ENCODE peak calls at places on chromosomes 6 and 20, in eight cellular contexts. B is Peyer's patch, A is heart right ventricle, V is GM12864, N is AG09309, W is GM23338, Q is kidney epithelial cell, Y is AG04450. D is an unnamed sample.

GRCh38 chr6:11364971-11365397 is 132.5 kb upstream of the NEDD9 start:
- DNase-seq in B (no peak), A (no peak), V (no peak), N (no peak), W (no peak), Q (no peak), Y (no peak), D (no peak)

GRCh38 chr6:140040391-140040790 is 665.9 kb upstream of the CITED2 start:
- DNase-seq in B (no peak), A (no peak), V (no peak), N (no peak), W (no peak), Q (no peak), Y (no peak), D (no peak)

GRCh38 chr6:35663447-35664235 is 25.1 kb downstream of the FKBP5 start:
- DNase-seq in B (no peak), A (no peak), V (no peak), N (no peak), W (peak), Q (no peak), Y (peak), D (peak)

GRCh38 chr6:157898169-157898568 is 75.1 kb downstream of the SNX9 start:
- DNase-seq in B (no peak), A (no peak), V (no peak), N (no peak), W (no peak), Q (no peak), Y (no peak), D (no peak)

GRCh38 chr6:12992770-12993169 is 276.2 kb downstream of the PHACTR1 start:
- DNase-seq in B (no peak), A (no peak), V (no peak), N (no peak), W (peak), Q (no peak), Y (no peak), D (no peak)

GRCh38 chr20:59751075-59751711 is 146.9 kb downstream of the PHACTR3 start:
- DNase-seq in B (peak), A (peak), V (peak), N (no peak), W (peak), Q (no peak), Y (no peak), D (no peak)

GRCh38 chr6:95017922-95018321 is 559.4 kb upstream of the MANEA start:
- DNase-seq in B (no peak), A (no peak), V (no peak), N (no peak), W (peak), Q (no peak), Y (no peak), D (no peak)

GRCh38 chr20:2519115-2519815 is 10.6 kb upstream of the ZNF343 start:
- DNase-seq in B (no peak), A (no peak), V (no peak), N (no peak), W (no peak), Q (no peak), Y (peak), D (no peak)

GRCh38 chr20:40331699-40332098 is 357.3 kb downstream of the MAFB start:
- DNase-seq in B (peak), A (no peak), V (no peak), N (no peak), W (no peak), Q (no peak), Y (no peak), D (no peak)

GRCh38 chr6:159718634-159719033 is 8.7 kb upstream of the WTAP start:
- DNase-seq in B (no peak), A (no peak), V (no peak), N (no peak), W (no peak), Q (no peak), Y (no peak), D (no peak)

GRCh38 chr20:38129248-38129865 is 35.7 kb downstream of the TGM2 start:
- DNase-seq in B (peak), A (no peak), V (no peak), N (no peak), W (no peak), Q (no peak), Y (no peak), D (no peak)

GRCh38 chr6:83546636-83547035 is 34.3 kb downstream of the PRSS35 start:
- DNase-seq in B (no peak), A (no peak), V (no peak), N (no peak), W (no peak), Q (no peak), Y (no peak), D (no peak)

GRCh38 chr6:110756817-110757216 is 58.5 kb downstream of the CDK19 start:
- DNase-seq in B (no peak), A (no peak), V (no peak), N (no peak), W (no peak), Q (no peak), Y (no peak), D (no peak)

GRCh38 chr6:46756469-46757205 is 9.9 kb downstream of the ANKRD66 start:
- DNase-seq in B (no peak), A (no peak), V (no peak), N (no peak), W (peak), Q (no peak), Y (no peak), D (no peak)

GRCh38 chr6:156790711-156791110 is 13.5 kb downstream of the ARID1B start:
- DNase-seq in B (no peak), A (no peak), V (no peak), N (no peak), W (no peak), Q (no peak), Y (no peak), D (no peak)

GRCh38 chr6:74343804-74344203 is 647.8 kb downstream of the CD109 start:
- DNase-seq in B (no peak), A (no peak), V (no peak), N (no peak), W (no peak), Q (no peak), Y (no peak), D (no peak)

GRCh38 chr6:85792278-85792677 is 149.6 kb upstream of the SYNCRIP start:
- DNase-seq in B (no peak), A (no peak), V (no peak), N (no peak), W (no peak), Q (no peak), Y (no peak), D (no peak)

GRCh38 chr6:4614637-4615036 is 161.6 kb upstream of the CDYL start:
- DNase-seq in B (no peak), A (no peak), V (no peak), N (no peak), W (no peak), Q (no peak), Y (no peak), D (no peak)

GRCh38 chr6:28981391-28981832 is 23.7 kb downstream of the ZNF311 start:
- DNase-seq in B (peak), A (peak), V (peak), N (no peak), W (peak), Q (no peak), Y (no peak), D (peak)

GRCh38 chr6:39452746-39453145 is 130.2 kb upstream of the KCNK16 start:
- DNase-seq in B (no peak), A (no peak), V (no peak), N (no peak), W (no peak), Q (no peak), Y (no peak), D (no peak)

GRCh38 chr6:34240329-34241248 is 3.9 kb downstream of the HMGA1 start:
- DNase-seq in B (peak), A (no peak), V (no peak), N (no peak), W (no peak), Q (no peak), Y (no peak), D (no peak)

GRCh38 chr6:28710466-28711191 is 184.9 kb downstream of the GPX5 start:
- DNase-seq in B (no peak), A (no peak), V (no peak), N (no peak), W (peak), Q (no peak), Y (no peak), D (no peak)

GRCh38 chr6:169455470-169455869 is 201.8 kb upstream of the THBS2 start:
- DNase-seq in B (no peak), A (no peak), V (no peak), N (no peak), W (no peak), Q (no peak), Y (no peak), D (no peak)

GRCh38 chr6:167759912-167760311 is 66.8 kb upstream of the AFDN start:
- DNase-seq in B (peak), A (no peak), V (no peak), N (no peak), W (no peak), Q (no peak), Y (no peak), D (no peak)

GRCh38 chr6:133202610-133203343 is 38.4 kb upstream of the EYA4 start:
- DNase-seq in B (no peak), A (no peak), V (no peak), N (no peak), W (no peak), Q (no peak), Y (peak), D (peak)

GRCh38 chr6:109261815-109262214 is 120.5 kb downstream of the CD164 start:
- DNase-seq in B (no peak), A (no peak), V (no peak), N (no peak), W (no peak), Q (no peak), Y (no peak), D (no peak)

GRCh38 chr6:5541751-5542432 is 280.6 kb downstream of the FARS2 start:
- DNase-seq in B (no peak), A (no peak), V (no peak), N (no peak), W (peak), Q (no peak), Y (no peak), D (no peak)

GRCh38 chr6:154931741-154932424 is 63.2 kb upstream of the TIAM2 start:
- DNase-seq in B (no peak), A (no peak), V (no peak), N (no peak), W (peak), Q (no peak), Y (peak), D (no peak)

GRCh38 chr20:38831995-38832620 is 26.6 kb downstream of the PPP1R16B start:
- DNase-seq in B (no peak), A (no peak), V (no peak), N (no peak), W (no peak), Q (no peak), Y (no peak), D (no peak)

GRCh38 chr6:144477396-144477795 is 192.3 kb downstream of the UTRN start:
- DNase-seq in B (no peak), A (no peak), V (no peak), N (peak), W (no peak), Q (no peak), Y (no peak), D (no peak)

GRCh38 chr6:3719462-3720308 is 31.8 kb downstream of the PXDC1 start:
- DNase-seq in B (no peak), A (no peak), V (no peak), N (no peak), W (no peak), Q (no peak), Y (no peak), D (no peak)

GRCh38 chr20:13638162-13638495 is 603 bp downstream of the TASP1 start:
- DNase-seq in B (no peak), A (no peak), V (no peak), N (no peak), W (peak), Q (no peak), Y (no peak), D (no peak)

GRCh38 chr20:38001981-38002380 is 31.3 kb downstream of the TTI1 start:
- DNase-seq in B (no peak), A (no peak), V (no peak), N (no peak), W (no peak), Q (no peak), Y (no peak), D (no peak)

GRCh38 chr6:85077098-85077497 is 312.7 kb upstream of the TBX18 start:
- DNase-seq in B (no peak), A (no peak), V (no peak), N (no peak), W (no peak), Q (no peak), Y (no peak), D (no peak)

GRCh38 chr6:79878142-79878748 is 69.1 kb downstream of the ELOVL4 start:
- DNase-seq in B (no peak), A (peak), V (no peak), N (no peak), W (no peak), Q (no peak), Y (no peak), D (no peak)

GRCh38 chr6:41523957-41524633 is 22.1 kb upstream of the FOXP4 start:
- DNase-seq in B (no peak), A (no peak), V (no peak), N (no peak), W (peak), Q (no peak), Y (no peak), D (no peak)

GRCh38 chr6:159983641-159984080 is 14.8 kb downstream of the IGF2R start:
- DNase-seq in B (no peak), A (no peak), V (no peak), N (no peak), W (no peak), Q (no peak), Y (no peak), D (no peak)

GRCh38 chr20:22763257-22763906 is 179.0 kb upstream of the FOXA2 start:
- DNase-seq in B (no peak), A (peak), V (no peak), N (no peak), W (no peak), Q (no peak), Y (no peak), D (no peak)

GRCh38 chr20:46814366-46815232 is 80.0 kb upstream of the EYA2 start:
- DNase-seq in B (no peak), A (no peak), V (no peak), N (peak), W (peak), Q (peak), Y (peak), D (peak)

DNA sequence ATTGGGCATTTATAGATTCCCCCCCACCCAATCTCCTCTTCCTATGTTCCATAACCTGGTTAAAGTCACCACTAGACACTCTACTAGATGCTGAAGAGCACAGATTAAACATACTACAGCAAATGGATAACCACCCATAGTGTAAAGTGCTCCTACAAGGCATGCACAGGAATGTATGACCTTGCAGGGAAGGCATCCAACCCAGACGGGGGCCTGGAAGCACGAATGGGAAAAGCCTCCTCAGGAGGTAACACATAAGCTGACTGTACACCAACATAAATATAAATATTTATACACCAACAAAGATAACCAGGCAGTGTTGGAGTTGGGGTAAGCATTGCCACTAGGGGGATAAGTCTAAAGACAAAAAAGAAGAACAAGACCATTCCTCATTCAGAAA is 691.7 kb downstream of the GRIK2 start:
- DNase-seq in B (no peak), A (no peak), V (no peak), N (no peak), W (no peak), Q (no peak), Y (no peak), D (no peak)
- TF ChIP-seq CTCF in B (no peak), A (no peak), V (no peak), N (no peak), W (no peak), Q (no peak), Y (no peak), D (no peak)

GRCh38 chr20:44810391-44811149 is at the start of gene RIMS4:
- DNase-seq in B (no peak), A (no peak), V (no peak), N (no peak), W (peak), Q (no peak), Y (no peak), D (no peak)

GRCh38 chr20:44807684-44808056 is 2.7 kb downstream of the RIMS4 start:
- DNase-seq in B (no peak), A (no peak), V (no peak), N (no peak), W (no peak), Q (no peak), Y (no peak), D (no peak)

GRCh38 chr20:44810061-44810390 is 320 bp downstream of the RIMS4 start:
- DNase-seq in B (no peak), A (no peak), V (no peak), N (no peak), W (peak), Q (no peak), Y (no peak), D (no peak)

GRCh38 chr20:44809380-44810060 is 826 bp downstream of the RIMS4 start:
- DNase-seq in B (no peak), A (no peak), V (no peak), N (no peak), W (peak), Q (no peak), Y (no peak), D (no peak)

GRCh38 chr20:44811150-44811685 is 872 bp upstream of the RIMS4 start:
- DNase-seq in B (no peak), A (no peak), V (no peak), N (no peak), W (no peak), Q (no peak), Y (no peak), D (no peak)
- H3K4me3 ChIP-seq in B (no peak), A (no peak), V (no peak), N (no peak), W (peak), Q (no peak), Y (no peak), D (no peak)

GRCh38 chr6:161242113-161242512 is 31.7 kb downstream of the AGPAT4 start:
- DNase-seq in B (no peak), A (no peak), V (no peak), N (no peak), W (no peak), Q (no peak), Y (no peak), D (no peak)
- TF ChIP-seq CTCF in B (no peak), A (no peak), V (no peak), N (no peak), W (no peak), Q (no peak), Y (no peak), D (no peak)

DNA sequence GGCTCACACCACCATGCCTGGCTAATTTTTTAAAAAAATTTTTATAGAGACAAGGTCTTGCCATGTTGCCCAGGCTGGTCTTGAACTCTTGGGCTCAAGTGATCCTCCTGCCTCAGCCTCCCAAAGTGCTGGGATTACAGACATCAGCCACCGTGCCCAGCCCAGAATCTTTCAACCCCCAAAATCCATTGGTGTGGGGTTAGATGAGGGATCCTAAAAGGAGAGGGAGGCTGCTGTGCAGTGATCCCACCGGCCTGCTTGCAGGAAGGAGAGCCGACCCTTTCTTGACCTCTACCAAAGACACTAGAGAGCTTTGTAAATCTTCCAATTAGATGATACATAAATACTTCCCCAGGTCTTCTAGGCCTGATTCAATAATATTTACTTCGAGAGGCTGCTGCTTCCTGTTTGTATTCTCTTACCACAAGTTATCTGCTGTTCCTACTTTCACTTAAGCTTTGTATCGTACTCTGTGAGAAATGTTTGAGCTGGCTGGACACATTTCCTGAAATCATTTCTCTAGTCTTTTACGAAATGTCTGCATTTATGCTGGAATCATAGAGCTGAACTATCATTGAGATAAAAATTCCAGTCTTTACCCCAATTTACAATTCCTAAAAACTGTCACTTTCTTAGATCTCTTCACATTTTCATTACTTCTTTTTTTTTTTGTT is 49.3 kb upstream of the IER3 start:
- DNase-seq in B (no peak), A (no peak), V (peak), N (no peak), W (no peak), Q (no peak), Y (peak), D (no peak)
- H3K4me3 ChIP-seq in B (no peak), A (no peak), V (no peak), N (no peak), W (no peak), Q (no peak), Y (no peak), D (no peak)

D was measured in astrocyte of the cerebellum.